ENCODE peak calls at places on chromosomes 7 and 10, in six cellular contexts. J is H7; I is endothelial cell; N is T-helper 1 cell; P is activated CD4-positive, alpha-beta T cell treated with anti-CD3 and anti-CD28 coated beads for 24 hours; E is SJSA1. D is an unnamed sample.

GRCh38 chr10:36358736-36359135 is 716.6 kb upstream of the FZD8 start:
- DNase-seq in J (no peak), I (no peak), N (no peak), P (no peak), E (peak; percentile 11), D (no peak)

GRCh38 chr10:114315566-114316420 is 76.7 kb downstream of the VWA2 start:
- DNase-seq in J (no peak), I (no peak), N (no peak), P (no peak), E (no peak), D (no peak)

GRCh38 chr7:47080816-47081215 is 501.1 kb downstream of the TNS3 start:
- DNase-seq in J (no peak), I (no peak), N (no peak), P (no peak), E (peak; percentile 54), D (no peak)

GRCh38 chr7:2838873-2839578 is 5.1 kb downstream of the GNA12 start:
- DNase-seq in J (no peak), I (no peak), N (no peak), P (no peak), E (no peak), D (no peak)

GRCh38 chr7:74203956-74204615 is 5.7 kb upstream of the LAT2 start:
- DNase-seq in J (no peak), I (no peak), N (no peak), P (no peak), E (no peak), D (no peak)

GRCh38 chr10:117318909-117319308 is 56.3 kb downstream of the PDZD8 start:
- DNase-seq in J (no peak), I (no peak), N (no peak), P (no peak), E (no peak), D (no peak)

GRCh38 chr7:43726466-43726865 is 2.9 kb downstream of the COA1 start:
- DNase-seq in J (no peak), I (no peak), N (no peak), P (no peak), E (peak; percentile 21), D (no peak)

GRCh38 chr10:51029172-51029641 is 45.1 kb upstream of the PRKG1 start:
- DNase-seq in J (no peak), I (no peak), N (no peak), P (no peak), E (no peak), D (no peak)

GRCh38 chr10:71213761-71214440 is 1.5 kb downstream of the UNC5B start:
- DNase-seq in J (peak; percentile 87), I (no peak), N (no peak), P (no peak), E (no peak), D (no peak)

GRCh38 chr7:56074371-56074791 is 10.3 kb downstream of the SUMF2 start:
- DNase-seq in J (peak; percentile 91), I (peak; percentile 86), N (peak; percentile 50), P (peak; percentile 55), E (peak; percentile 68), D (peak; percentile 38)

GRCh38 chr7:33108931-33109757 is at the start of gene RP9:
- DNase-seq in J (peak; percentile 96), I (peak; percentile 87), N (peak; percentile 60), P (peak; percentile 60), E (peak; percentile 63), D (peak; percentile 77)

GRCh38 chr10:63438506-63439498 is 27.0 kb downstream of the JMJD1C start:
- DNase-seq in J (no peak), I (no peak), N (no peak), P (no peak), E (no peak), D (no peak)

GRCh38 chr10:30270247-30270646 is 78.8 kb downstream of the MTPAP start:
- DNase-seq in J (no peak), I (no peak), N (no peak), P (no peak), E (no peak), D (no peak)

GRCh38 chr7:129146237-129146979 is 1.9 kb downstream of the TSPAN33 start:
- DNase-seq in J (no peak), I (no peak), N (no peak), P (no peak), E (no peak), D (no peak)

GRCh38 chr7:37028909-37029440 is 304.7 kb upstream of the AOAH start:
- DNase-seq in J (no peak), I (no peak), N (no peak), P (peak; percentile 18), E (no peak), D (no peak)

GRCh38 chr7:44222776-44223261 is 22.0 kb downstream of the YKT6 start:
- DNase-seq in J (no peak), I (no peak), N (no peak), P (no peak), E (no peak), D (no peak)

GRCh38 chr7:90736968-90737939 is 141.1 kb downstream of the CDK14 start:
- DNase-seq in J (no peak), I (no peak), N (no peak), P (no peak), E (no peak), D (no peak)

GRCh38 chr10:86284355-86285105 is 82.1 kb downstream of the GRID1 start:
- DNase-seq in J (no peak), I (peak; percentile 2), N (no peak), P (no peak), E (no peak), D (no peak)

GRCh38 chr7:18019562-18019961 is 8.1 kb downstream of the PRPS1L1 start:
- DNase-seq in J (no peak), I (no peak), N (no peak), P (no peak), E (peak; percentile 87), D (no peak)

GRCh38 chr10:130495116-130495862 is 359.1 kb downstream of the GLRX3 start:
- DNase-seq in J (no peak), I (no peak), N (no peak), P (no peak), E (no peak), D (no peak)

GRCh38 chr7:135775230-135775629 is 26.6 kb upstream of the FAM180A start:
- DNase-seq in J (no peak), I (no peak), N (no peak), P (no peak), E (no peak), D (no peak)

GRCh38 chr7:155256761-155257481 is 40.8 kb upstream of the INSIG1 start:
- DNase-seq in J (no peak), I (no peak), N (no peak), P (no peak), E (no peak), D (no peak)

GRCh38 chr7:48173983-48174382 is 2.7 kb downstream of the ABCA13 start:
- DNase-seq in J (no peak), I (no peak), N (no peak), P (no peak), E (peak; percentile 36), D (no peak)

GRCh38 chr7:111933614-111934013 is 272.6 kb downstream of the DOCK4 start:
- DNase-seq in J (no peak), I (no peak), N (no peak), P (no peak), E (no peak), D (no peak)

GRCh38 chr7:103637726-103638125 is 191.7 kb upstream of the SLC26A5 start:
- DNase-seq in J (no peak), I (no peak), N (no peak), P (no peak), E (peak; percentile 18), D (no peak)

GRCh38 chr10:102726274-102726673 is 11.8 kb downstream of the SFXN2 start:
- DNase-seq in J (no peak), I (no peak), N (no peak), P (no peak), E (no peak), D (no peak)

GRCh38 chr10:5609952-5610616 is 56.3 kb downstream of the ASB13 start:
- DNase-seq in J (no peak), I (no peak), N (no peak), P (no peak), E (no peak), D (no peak)

GRCh38 chr10:17652585-17652984 is 8.6 kb downstream of the STAM start:
- DNase-seq in J (no peak), I (no peak), N (no peak), P (no peak), E (no peak), D (no peak)

GRCh38 chr7:14048889-14049288 is 59.4 kb upstream of the ETV1 start:
- DNase-seq in J (no peak), I (no peak), N (no peak), P (no peak), E (no peak), D (no peak)

GRCh38 chr10:117945651-117946050 is 101.1 kb downstream of the RAB11FIP2 start:
- DNase-seq in J (no peak), I (no peak), N (no peak), P (no peak), E (no peak), D (no peak)

GRCh38 chr7:120864146-120864920 is 6.4 kb upstream of the TSPAN12 start:
- DNase-seq in J (no peak), I (no peak), N (no peak), P (no peak), E (no peak), D (no peak)

GRCh38 chr10:95229724-95230627 is 35.9 kb downstream of the ACSM6 start:
- DNase-seq in J (peak; percentile 33), I (no peak), N (no peak), P (no peak), E (peak; percentile 96), D (no peak)

GRCh38 chr7:30285067-30285530 is 702 bp downstream of the ZNRF2 start:
- DNase-seq in J (peak; percentile 65), I (peak; percentile 53), N (peak; percentile 22), P (no peak), E (no peak), D (no peak)

GRCh38 chr10:132353456-132354355 is 21.7 kb downstream of the LRRC27 start:
- DNase-seq in J (peak; percentile 47), I (no peak), N (no peak), P (no peak), E (no peak), D (no peak)

GRCh38 chr10:108052981-108053380 is 888.5 kb upstream of the SORCS1 start:
- DNase-seq in J (no peak), I (no peak), N (no peak), P (no peak), E (no peak), D (no peak)

GRCh38 chr7:42550706-42551470 is 313.9 kb upstream of the GLI3 start:
- DNase-seq in J (no peak), I (no peak), N (no peak), P (no peak), E (no peak), D (no peak)

GRCh38 chr10:83522881-83523386 is 616.4 kb upstream of the GHITM start:
- DNase-seq in J (no peak), I (no peak), N (no peak), P (no peak), E (no peak), D (no peak)